ENCODE peak calls at places on chromosomes 7 and 10, in four cellular contexts. One of them, this sample, is unnamed.
A peak's percentile ranks its signal among the peaks of the same experiment; 100 is the strongest.

GRCh38 chr7:102321351-102322201 is 34.7 kb downstream of the SPDYE6 start:
- DNase-seq in AG04450: no peak
- DNase-seq in foreskin fibroblast: peak; percentile 15
- DNase-seq in activated B cell treated with CpG ODN at 0.5 μM for 24 hours: peak; percentile 45
- DNase-seq in this sample: no peak

GRCh38 chr7:11155883-11156282 is 182.2 kb downstream of the PHF14 start:
- DNase-seq in activated B cell treated with CpG ODN at 0.5 μM for 24 hours: no peak
- DNase-seq in AG04450: no peak
- DNase-seq in foreskin fibroblast: no peak
- DNase-seq in this sample: no peak

GRCh38 chr7:74672343-74672915 is 14.9 kb downstream of the GTF2I start:
- DNase-seq in foreskin fibroblast: no peak
- DNase-seq in AG04450: no peak
- DNase-seq in activated B cell treated with CpG ODN at 0.5 μM for 24 hours: no peak
- DNase-seq in this sample: no peak

GRCh38 chr10:123236122-123236521 is 81.9 kb downstream of the BUB3 start:
- DNase-seq in AG04450: no peak
- DNase-seq in foreskin fibroblast: no peak
- DNase-seq in activated B cell treated with CpG ODN at 0.5 μM for 24 hours: no peak
- DNase-seq in this sample: no peak

GRCh38 chr10:110834622-110835219 is 37.0 kb upstream of the PDCD4 start:
- DNase-seq in foreskin fibroblast: no peak
- DNase-seq in activated B cell treated with CpG ODN at 0.5 μM for 24 hours: no peak
- DNase-seq in AG04450: no peak
- DNase-seq in this sample: no peak

GRCh38 chr10:17216901-17217395 is 11.1 kb upstream of the VIM start:
- DNase-seq in AG04450: no peak
- DNase-seq in activated B cell treated with CpG ODN at 0.5 μM for 24 hours: no peak
- DNase-seq in foreskin fibroblast: peak; percentile 49
- DNase-seq in this sample: no peak

GRCh38 chr7:31432831-31433340 is 81.0 kb upstream of the ITPRID1 start:
- DNase-seq in AG04450: no peak
- DNase-seq in activated B cell treated with CpG ODN at 0.5 μM for 24 hours: no peak
- DNase-seq in foreskin fibroblast: no peak
- DNase-seq in this sample: no peak

GRCh38 chr7:17121671-17122070 is 176.8 kb upstream of the AHR start:
- DNase-seq in foreskin fibroblast: peak; percentile 34
- DNase-seq in activated B cell treated with CpG ODN at 0.5 μM for 24 hours: no peak
- DNase-seq in AG04450: no peak
- DNase-seq in this sample: no peak

GRCh38 chr7:129719980-129720732 is 108.6 kb downstream of the NRF1 start:
- DNase-seq in AG04450: no peak
- DNase-seq in activated B cell treated with CpG ODN at 0.5 μM for 24 hours: no peak
- DNase-seq in foreskin fibroblast: peak; percentile 34
- DNase-seq in this sample: no peak

GRCh38 chr10:21083861-21084260 is 186.8 kb upstream of the NEBL start:
- DNase-seq in AG04450: no peak
- DNase-seq in foreskin fibroblast: no peak
- DNase-seq in activated B cell treated with CpG ODN at 0.5 μM for 24 hours: no peak
- DNase-seq in this sample: no peak

GRCh38 chr7:143129051-143129450 is 2.8 kb upstream of the PIP start:
- DNase-seq in AG04450: no peak
- DNase-seq in foreskin fibroblast: no peak
- DNase-seq in activated B cell treated with CpG ODN at 0.5 μM for 24 hours: no peak
- DNase-seq in this sample: no peak

GRCh38 chr7:134584290-134584689 is 35.4 kb downstream of the AKR1B15 start:
- DNase-seq in foreskin fibroblast: no peak
- DNase-seq in AG04450: no peak
- DNase-seq in activated B cell treated with CpG ODN at 0.5 μM for 24 hours: no peak
- DNase-seq in this sample: no peak

GRCh38 chr10:86583983-86584382 is 62.4 kb upstream of the WAPL start:
- DNase-seq in activated B cell treated with CpG ODN at 0.5 μM for 24 hours: no peak
- DNase-seq in AG04450: no peak
- DNase-seq in foreskin fibroblast: no peak
- DNase-seq in this sample: no peak
- TF ChIP-seq CTCF in activated B cell treated with CpG ODN at 0.5 μM for 24 hours: no peak
- TF ChIP-seq CTCF in AG04450: no peak
- TF ChIP-seq CTCF in foreskin fibroblast: no peak
- TF ChIP-seq CTCF in this sample: no peak

GRCh38 chr7:144786079-144786478 is 49.8 kb downstream of the TPK1 start:
- DNase-seq in foreskin fibroblast: no peak
- DNase-seq in AG04450: no peak
- DNase-seq in activated B cell treated with CpG ODN at 0.5 μM for 24 hours: no peak
- DNase-seq in this sample: no peak

GRCh38 chr7:144786522-144786921 is 49.3 kb downstream of the TPK1 start:
- DNase-seq in activated B cell treated with CpG ODN at 0.5 μM for 24 hours: no peak
- DNase-seq in foreskin fibroblast: no peak
- DNase-seq in AG04450: no peak
- DNase-seq in this sample: no peak

GRCh38 chr7:144784943-144785342 is 50.9 kb downstream of the TPK1 start:
- DNase-seq in foreskin fibroblast: no peak
- DNase-seq in AG04450: no peak
- DNase-seq in activated B cell treated with CpG ODN at 0.5 μM for 24 hours: no peak
- DNase-seq in this sample: no peak

GRCh38 chr7:144785491-144785890 is 50.4 kb downstream of the TPK1 start:
- DNase-seq in activated B cell treated with CpG ODN at 0.5 μM for 24 hours: no peak
- DNase-seq in AG04450: no peak
- DNase-seq in foreskin fibroblast: no peak
- DNase-seq in this sample: no peak

GRCh38 chr7:144787127-144787526 is 48.7 kb downstream of the TPK1 start:
- DNase-seq in foreskin fibroblast: no peak
- DNase-seq in activated B cell treated with CpG ODN at 0.5 μM for 24 hours: no peak
- DNase-seq in AG04450: no peak
- DNase-seq in this sample: no peak
- TF ChIP-seq CTCF in foreskin fibroblast: no peak
- TF ChIP-seq CTCF in activated B cell treated with CpG ODN at 0.5 μM for 24 hours: no peak
- TF ChIP-seq CTCF in AG04450: no peak
- TF ChIP-seq CTCF in this sample: no peak

DNA sequence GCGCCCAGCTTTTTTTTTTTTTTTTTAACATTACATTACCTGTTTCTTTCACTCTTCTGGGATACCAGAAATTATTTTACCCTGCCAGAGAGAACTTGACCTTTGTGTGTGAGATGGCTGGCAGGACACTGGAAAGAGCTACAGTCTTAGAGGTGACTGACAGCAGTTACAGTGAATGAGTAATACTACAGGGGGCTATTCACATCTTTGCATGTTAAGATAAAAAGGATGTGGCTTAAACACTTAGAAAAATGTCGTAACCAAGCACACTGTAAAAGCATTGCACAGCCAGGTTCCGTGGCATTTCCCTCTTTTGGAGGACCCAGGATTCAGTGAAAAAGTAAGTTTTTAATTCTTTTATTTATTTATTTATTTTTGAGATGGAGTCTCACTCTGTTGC is 18.8 kb upstream of the TBC1D12 start:
- DNase-seq in activated B cell treated with CpG ODN at 0.5 μM for 24 hours: no peak
- DNase-seq in AG04450: no peak
- DNase-seq in foreskin fibroblast: no peak
- DNase-seq in this sample: no peak
- TF ChIP-seq CTCF in activated B cell treated with CpG ODN at 0.5 μM for 24 hours: no peak
- TF ChIP-seq CTCF in AG04450: no peak
- TF ChIP-seq CTCF in foreskin fibroblast: no peak
- TF ChIP-seq CTCF in this sample: no peak

GRCh38 chr7:50214771-50215170 is 89.7 kb upstream of the IKZF1 start:
- DNase-seq in activated B cell treated with CpG ODN at 0.5 μM for 24 hours: no peak
- DNase-seq in AG04450: no peak
- DNase-seq in foreskin fibroblast: no peak
- DNase-seq in this sample: no peak
- TF ChIP-seq CTCF in activated B cell treated with CpG ODN at 0.5 μM for 24 hours: no peak
- TF ChIP-seq CTCF in AG04450: no peak
- TF ChIP-seq CTCF in foreskin fibroblast: no peak
- TF ChIP-seq CTCF in this sample: no peak

GRCh38 chr10:58608356-58608755 is 95.7 kb downstream of the BICC1 start:
- DNase-seq in AG04450: no peak
- DNase-seq in foreskin fibroblast: peak; percentile 58
- DNase-seq in activated B cell treated with CpG ODN at 0.5 μM for 24 hours: no peak
- DNase-seq in this sample: no peak
- TF ChIP-seq CTCF in AG04450: no peak
- TF ChIP-seq CTCF in foreskin fibroblast: no peak
- TF ChIP-seq CTCF in activated B cell treated with CpG ODN at 0.5 μM for 24 hours: no peak
- TF ChIP-seq CTCF in this sample: no peak

GRCh38 chr10:90447836-90448235 is 410.0 kb downstream of the HTR7 start:
- DNase-seq in activated B cell treated with CpG ODN at 0.5 μM for 24 hours: no peak
- DNase-seq in foreskin fibroblast: peak; percentile 70
- DNase-seq in AG04450: no peak
- DNase-seq in this sample: no peak

GRCh38 chr10:90450797-90451196 is 407.0 kb downstream of the HTR7 start:
- DNase-seq in foreskin fibroblast: no peak
- DNase-seq in activated B cell treated with CpG ODN at 0.5 μM for 24 hours: no peak
- DNase-seq in AG04450: no peak
- DNase-seq in this sample: no peak

GRCh38 chr10:90451283-90451682 is 406.6 kb downstream of the HTR7 start:
- DNase-seq in foreskin fibroblast: peak; percentile 49
- DNase-seq in AG04450: no peak
- DNase-seq in activated B cell treated with CpG ODN at 0.5 μM for 24 hours: no peak
- DNase-seq in this sample: no peak
- TF ChIP-seq CTCF in foreskin fibroblast: no peak
- TF ChIP-seq CTCF in AG04450: no peak
- TF ChIP-seq CTCF in activated B cell treated with CpG ODN at 0.5 μM for 24 hours: no peak
- TF ChIP-seq CTCF in this sample: no peak

GRCh38 chr10:13056461-13057077 is 43.4 kb upstream of the OPTN start:
- DNase-seq in AG04450: peak; percentile 4
- DNase-seq in activated B cell treated with CpG ODN at 0.5 μM for 24 hours: no peak
- DNase-seq in foreskin fibroblast: peak; percentile 9
- DNase-seq in this sample: peak; percentile 17
- TF ChIP-seq CTCF in AG04450: peak; percentile 64
- TF ChIP-seq CTCF in activated B cell treated with CpG ODN at 0.5 μM for 24 hours: no peak
- TF ChIP-seq CTCF in foreskin fibroblast: peak; percentile 20
- TF ChIP-seq CTCF in this sample: no peak

GRCh38 chr10:61284222-61284890 is 168.8 kb downstream of the TMEM26 start:
- DNase-seq in activated B cell treated with CpG ODN at 0.5 μM for 24 hours: no peak
- DNase-seq in AG04450: peak; percentile 45
- DNase-seq in foreskin fibroblast: peak; percentile 77
- DNase-seq in this sample: peak; percentile 16
- TF ChIP-seq CTCF in activated B cell treated with CpG ODN at 0.5 μM for 24 hours: peak; percentile 75
- TF ChIP-seq CTCF in AG04450: peak; percentile 73
- TF ChIP-seq CTCF in foreskin fibroblast: peak; percentile 53
- TF ChIP-seq CTCF in this sample: peak; percentile 89

DNA sequence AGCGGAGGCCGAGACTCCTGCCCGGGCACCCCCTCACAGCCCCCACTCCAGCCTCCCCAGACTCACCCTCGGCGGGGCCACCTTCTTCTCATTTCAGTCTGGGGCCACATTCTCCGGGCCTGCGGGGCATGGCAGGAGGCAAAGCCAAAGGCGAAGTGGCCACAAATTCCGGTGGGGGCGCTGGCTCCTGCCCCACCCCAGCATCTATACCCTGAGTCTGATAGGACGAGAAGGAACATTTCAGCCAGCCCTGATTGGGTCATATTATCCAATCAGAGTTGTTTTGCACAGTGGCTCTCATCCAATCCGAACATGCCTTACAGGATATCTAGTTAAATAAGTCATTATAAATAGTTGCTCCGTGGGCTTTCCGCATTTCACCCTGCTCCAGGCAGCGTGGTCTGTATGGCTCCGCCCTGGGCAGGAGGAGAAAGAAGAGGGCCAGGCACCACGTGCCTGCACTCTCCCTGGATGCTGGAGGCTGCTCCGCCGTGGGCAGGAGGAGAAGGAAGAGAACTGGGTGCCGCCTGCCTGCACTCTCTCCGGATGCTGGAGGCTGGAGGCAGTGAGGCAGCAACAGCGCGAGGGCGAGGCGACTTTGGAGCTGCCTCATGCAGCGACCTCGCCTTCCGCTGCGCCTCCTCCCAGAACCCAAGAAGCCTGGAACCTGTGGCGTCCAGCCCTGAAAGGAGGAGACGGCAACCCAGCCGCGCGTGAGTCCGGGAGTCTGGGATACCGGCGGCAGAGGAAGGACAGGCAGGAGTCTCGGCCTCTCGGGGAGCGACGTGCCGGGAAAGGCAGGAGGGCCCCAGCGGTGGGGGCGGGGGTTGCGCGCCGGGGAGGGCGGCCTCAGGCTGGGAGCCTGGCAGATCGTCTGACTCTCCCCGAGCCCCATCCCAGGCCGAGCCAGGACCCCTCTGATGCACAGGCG is 162.9 kb downstream of the ZNF33B start:
- DNase-seq in activated B cell treated with CpG ODN at 0.5 μM for 24 hours: no peak
- DNase-seq in foreskin fibroblast: peak; percentile 83
- DNase-seq in AG04450: no peak
- DNase-seq in this sample: no peak
- TF ChIP-seq CTCF in activated B cell treated with CpG ODN at 0.5 μM for 24 hours: no peak
- TF ChIP-seq CTCF in foreskin fibroblast: no peak
- TF ChIP-seq CTCF in AG04450: no peak
- TF ChIP-seq CTCF in this sample: no peak